ENCODE peak calls at places on chromosomes 13 and 19, in ten cellular contexts. A is Peyer's patch, C is IMR-90, H is hepatocyte, O is suprapubic skin, V is pancreas, J is SK-N-SH, M is transverse colon, Q is heart left ventricle, P is OCI-LY7. R is an unnamed sample.

GRCh38 chr19:8491574-8491973 is 10.9 kb downstream of the PRAM1 start:
- DNase-seq in P (no peak), O (no peak), H (no peak), V (no peak), C (no peak), A (no peak), M (no peak), Q (no peak), J (no peak), R (no peak)

GRCh38 chr19:48006762-48007161 is 12.3 kb downstream of the ELSPBP1 start:
- DNase-seq in O (no peak), A (no peak), H (no peak), C (no peak), V (no peak), J (no peak), Q (no peak), M (no peak), P (peak), R (no peak)

GRCh38 chr13:59681630-59682311 is 482.0 kb downstream of the DIAPH3 start:
- DNase-seq in C (no peak), O (no peak), M (no peak), P (no peak), J (no peak), V (no peak), Q (no peak), H (no peak), A (no peak), R (no peak)

GRCh38 chr19:5191091-5191490 is 149.5 kb downstream of the PTPRS start:
- DNase-seq in J (no peak), V (no peak), H (no peak), M (no peak), A (no peak), Q (no peak), O (no peak), C (no peak), P (no peak), R (no peak)

GRCh38 chr19:39270091-39270871 is 2.1 kb downstream of the IFNL2 start:
- DNase-seq in Q (no peak), H (no peak), V (no peak), O (peak), P (no peak), C (peak), M (no peak), A (no peak), J (no peak), R (no peak)

GRCh38 chr19:32919365-32919764 is 49.8 kb upstream of the SLC7A9 start:
- DNase-seq in J (no peak), V (no peak), A (no peak), H (no peak), C (no peak), O (no peak), Q (no peak), M (no peak), P (no peak), R (no peak)

GRCh38 chr19:43726736-43727592 is 11.1 kb downstream of the IRGC start:
- DNase-seq in O (no peak), V (no peak), J (no peak), C (no peak), Q (peak), M (no peak), A (no peak), H (no peak), P (no peak), R (no peak)

GRCh38 chr19:18424890-18425514 is 5.8 kb downstream of the SSBP4 start:
- DNase-seq in V (no peak), M (no peak), C (no peak), P (no peak), H (no peak), Q (no peak), O (no peak), A (no peak), J (no peak), R (no peak)

GRCh38 chr19:5654931-5655330 is 25.4 kb downstream of the MICOS13 start:
- DNase-seq in H (no peak), A (no peak), V (no peak), M (no peak), Q (no peak), J (no peak), O (no peak), C (no peak), P (no peak), R (peak)

GRCh38 chr13:62357887-62358645 is 942.4 kb upstream of the PCDH20 start:
- DNase-seq in V (no peak), Q (no peak), H (peak), C (peak), P (peak), O (no peak), M (no peak), J (no peak), A (no peak), R (no peak)

GRCh38 chr13:75426421-75426820 is 55.5 kb downstream of the TBC1D4 start:
- DNase-seq in P (no peak), A (no peak), Q (no peak), M (no peak), O (no peak), H (no peak), C (no peak), V (no peak), J (no peak), R (no peak)

GRCh38 chr19:33054623-33055022 is 10.1 kb downstream of the RHPN2 start:
- DNase-seq in P (no peak), H (peak), J (no peak), A (no peak), V (peak), C (no peak), O (peak), Q (no peak), M (peak), R (peak)

GRCh38 chr19:44684892-44685847 is 13.8 kb upstream of the CEACAM16 start:
- DNase-seq in A (no peak), M (peak), O (no peak), P (no peak), V (no peak), H (peak), J (no peak), C (peak), Q (peak), R (no peak)

GRCh38 chr13:106917673-106918652 is 350.0 kb upstream of the ARGLU1 start:
- DNase-seq in C (peak), A (peak), H (peak), V (peak), Q (peak), J (peak), O (peak), P (peak), M (peak), R (peak)

GRCh38 chr13:101942038-101942437 is 459.8 kb downstream of the FGF14 start:
- DNase-seq in V (no peak), M (peak), A (no peak), H (peak), J (peak), P (peak), Q (peak), C (peak), O (no peak), R (no peak)

GRCh38 chr19:33460221-33460908 is 61.2 kb downstream of the PEPD start:
- DNase-seq in H (no peak), J (no peak), V (no peak), P (no peak), O (peak), C (no peak), A (no peak), M (no peak), Q (no peak), R (peak)

DNA sequence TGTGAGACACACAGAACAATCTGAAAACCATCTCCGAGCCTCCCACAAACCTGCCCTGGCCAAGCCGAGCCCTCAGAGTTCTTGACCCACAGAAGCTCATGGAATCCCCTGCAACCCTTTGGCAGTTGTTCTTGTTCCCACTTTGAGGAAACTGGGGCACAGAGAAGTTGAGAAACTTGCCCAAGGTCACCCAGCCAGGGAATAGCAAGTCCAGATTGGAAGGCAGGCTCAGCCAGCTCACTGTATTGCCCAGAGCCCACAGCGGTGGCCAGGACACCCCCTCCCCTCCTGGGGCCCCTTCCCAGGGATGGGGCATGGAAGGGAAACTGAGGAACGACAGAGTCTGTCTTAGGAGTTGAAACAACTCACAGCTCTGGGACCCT is 1.8 kb downstream of the ZSWIM4 start:
- DNase-seq in O (no peak), C (no peak), Q (no peak), J (no peak), P (no peak), H (no peak), V (no peak), A (no peak), M (no peak), R (no peak)
- H3K4me3 ChIP-seq in O (peak), C (peak), Q (no peak), J (peak), P (peak), H (no peak), V (no peak), A (no peak), M (no peak), R (peak)

GRCh38 chr19:41311072-41311471 is 1.1 kb downstream of the CCDC97 start:
- DNase-seq in J (no peak), M (no peak), Q (no peak), C (no peak), V (no peak), O (no peak), A (no peak), H (no peak), P (no peak), R (no peak)
- H3K27ac ChIP-seq in J (peak), M (peak), Q (peak), C (peak), V (no peak), O (peak), A (no peak), H (peak), P (peak), R (peak)

GRCh38 chr19:40807147-40808020 is 8.4 kb downstream of the EGLN2 start:
- DNase-seq in P (peak), M (no peak), H (peak), A (no peak), Q (no peak), J (no peak), O (no peak), V (no peak), C (no peak), R (no peak)

GRCh38 chr19:40808021-40808325 is 9.0 kb downstream of the EGLN2 start:
- DNase-seq in P (no peak), M (no peak), Q (no peak), J (no peak), O (no peak), H (no peak), A (no peak), C (no peak), V (no peak), R (no peak)

GRCh38 chr19:40810160-40810559 is 11.2 kb downstream of the EGLN2 start:
- DNase-seq in O (no peak), A (no peak), M (no peak), V (no peak), H (no peak), P (no peak), Q (no peak), J (no peak), C (no peak), R (peak)

GRCh38 chr19:40808497-40808896 is 9.5 kb downstream of the EGLN2 start:
- DNase-seq in H (no peak), Q (no peak), C (no peak), P (no peak), A (no peak), J (no peak), M (no peak), O (no peak), V (no peak), R (no peak)

GRCh38 chr19:40809358-40810086 is 10.5 kb downstream of the EGLN2 start:
- DNase-seq in C (no peak), O (no peak), P (no peak), V (no peak), H (no peak), Q (no peak), A (no peak), M (no peak), J (no peak), R (no peak)
- TF ChIP-seq CTCF in C (no peak), O (no peak), P (no peak), V (no peak), H (no peak), Q (no peak), A (no peak), M (no peak), J (no peak), R (no peak)

GRCh38 chr19:51441410-51442390 is 16.6 kb downstream of the SIGLEC8 start:
- DNase-seq in C (no peak), Q (no peak), O (no peak), J (no peak), A (peak), H (no peak), V (no peak), M (peak), P (peak), R (no peak)
- H3K4me3 ChIP-seq in C (no peak), Q (no peak), O (peak), J (peak), A (peak), H (no peak), V (no peak), M (peak), P (peak), R (peak)

GRCh38 chr19:35868172-35868822 is at the start of gene APLP1:
- DNase-seq in J (peak), Q (peak), C (no peak), M (peak), P (peak), O (no peak), V (peak), H (peak), A (peak), R (peak)
- H3K27ac ChIP-seq in J (no peak), Q (no peak), C (no peak), M (no peak), P (no peak), O (no peak), V (no peak), H (no peak), A (no peak), R (no peak)

DNA sequence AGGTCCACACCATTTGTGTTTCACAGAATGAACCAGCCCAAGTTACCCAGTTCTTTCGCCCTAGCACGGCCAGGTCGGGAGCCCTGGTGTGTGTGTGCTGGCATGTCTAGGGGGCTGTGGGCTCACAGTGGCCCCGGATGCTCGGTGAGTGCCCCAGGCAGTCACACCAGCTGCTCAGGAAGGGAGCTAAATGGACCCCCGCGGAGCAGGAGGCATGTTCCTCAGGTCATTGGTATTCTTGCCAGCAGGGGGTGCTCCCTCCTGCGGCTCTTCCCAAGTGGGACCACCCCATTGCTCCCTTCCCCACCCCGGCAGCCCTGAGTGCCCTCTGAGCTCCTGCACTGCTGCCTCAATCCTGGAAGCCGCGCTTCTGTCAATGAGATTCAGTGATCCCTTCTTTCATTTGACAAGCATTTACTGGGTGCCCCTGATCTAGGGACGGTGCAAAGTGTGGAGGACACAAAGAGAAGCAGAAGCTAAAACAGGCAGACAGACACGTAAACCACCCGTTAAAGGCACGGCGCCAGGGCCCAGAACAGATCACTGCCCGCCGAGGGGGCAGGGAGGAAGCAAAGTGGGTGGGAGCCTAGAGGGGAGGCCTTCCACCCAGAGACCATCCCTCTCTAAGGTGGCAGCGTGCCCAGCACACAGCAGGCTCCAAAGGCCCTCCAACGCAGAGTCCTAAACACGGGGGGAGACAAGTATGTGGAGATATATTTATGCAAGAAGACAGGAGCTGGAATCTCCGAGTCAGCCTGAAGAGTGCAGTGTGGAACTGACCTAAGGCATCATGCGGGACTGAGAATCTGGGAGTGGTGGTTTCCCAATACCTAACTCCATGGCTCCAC is 5.2 kb upstream of the ADPRHL1 start:
- DNase-seq in H (no peak), P (no peak), J (peak), V (no peak), A (no peak), M (no peak), O (no peak), C (peak), Q (peak), R (no peak)
- TF ChIP-seq CTCF in H (peak), P (peak), J (peak), V (no peak), A (no peak), M (peak), O (no peak), C (peak), Q (peak), R (peak)